ENCODE peak calls at places on chromosome 20, in four cellular contexts. One of them, this sample, is unnamed.

GRCh38 chr20:37411408-37412306 is 65.7 kb downstream of the SRC start:
- DNase-seq in naive thymus-derived CD4-positive, alpha-beta T cell: no peak
- DNase-seq in left ventricle myocardium inferior: no peak
- DNase-seq in cardiac muscle cell: peak; percentile 15
- DNase-seq in this sample: no peak

GRCh38 chr20:9515211-9515580 is 806 bp downstream of the LAMP5 start:
- DNase-seq in naive thymus-derived CD4-positive, alpha-beta T cell: no peak
- DNase-seq in left ventricle myocardium inferior: no peak
- DNase-seq in cardiac muscle cell: no peak
- DNase-seq in this sample: no peak

GRCh38 chr20:6611911-6612614 is 155.4 kb upstream of the BMP2 start:
- DNase-seq in naive thymus-derived CD4-positive, alpha-beta T cell: no peak
- DNase-seq in left ventricle myocardium inferior: no peak
- DNase-seq in cardiac muscle cell: no peak
- DNase-seq in this sample: no peak

GRCh38 chr20:54132612-54133433 is 41.0 kb downstream of the CYP24A1 start:
- DNase-seq in naive thymus-derived CD4-positive, alpha-beta T cell: no peak
- DNase-seq in left ventricle myocardium inferior: no peak
- DNase-seq in cardiac muscle cell: peak; percentile 98
- DNase-seq in this sample: no peak

GRCh38 chr20:57270204-57270937 is 3.9 kb upstream of the BMP7 start:
- DNase-seq in naive thymus-derived CD4-positive, alpha-beta T cell: no peak
- DNase-seq in left ventricle myocardium inferior: no peak
- DNase-seq in cardiac muscle cell: no peak
- DNase-seq in this sample: no peak

GRCh38 chr20:36214684-36215256 is 21.5 kb upstream of the AAR2 start:
- DNase-seq in naive thymus-derived CD4-positive, alpha-beta T cell: no peak
- DNase-seq in left ventricle myocardium inferior: no peak
- DNase-seq in cardiac muscle cell: peak; percentile 49
- DNase-seq in this sample: peak; percentile 57

GRCh38 chr20:2657241-2657640 is 4.8 kb downstream of the NOP56 start:
- DNase-seq in naive thymus-derived CD4-positive, alpha-beta T cell: no peak
- DNase-seq in left ventricle myocardium inferior: no peak
- DNase-seq in cardiac muscle cell: no peak
- DNase-seq in this sample: no peak

GRCh38 chr20:43755390-43755789 is 28.6 kb upstream of the GTSF1L start:
- DNase-seq in naive thymus-derived CD4-positive, alpha-beta T cell: no peak
- DNase-seq in left ventricle myocardium inferior: no peak
- DNase-seq in cardiac muscle cell: peak; percentile 67
- DNase-seq in this sample: no peak

GRCh38 chr20:2873010-2873746 is at the start of gene PTPRA:
- DNase-seq in naive thymus-derived CD4-positive, alpha-beta T cell: peak; percentile 88
- DNase-seq in left ventricle myocardium inferior: peak; percentile 93
- DNase-seq in cardiac muscle cell: peak; percentile 93
- DNase-seq in this sample: peak; percentile 95

GRCh38 chr20:1702288-1702687 is 44.7 kb upstream of the SIRPG start:
- DNase-seq in naive thymus-derived CD4-positive, alpha-beta T cell: no peak
- DNase-seq in left ventricle myocardium inferior: no peak
- DNase-seq in cardiac muscle cell: peak; percentile 2
- DNase-seq in this sample: no peak

GRCh38 chr20:45470939-45471338 is 1.4 kb downstream of the WFDC2 start:
- DNase-seq in naive thymus-derived CD4-positive, alpha-beta T cell: no peak
- DNase-seq in left ventricle myocardium inferior: no peak
- DNase-seq in cardiac muscle cell: peak; percentile 23
- DNase-seq in this sample: no peak

GRCh38 chr20:16846011-16846410 is 97.9 kb downstream of the OTOR start:
- DNase-seq in naive thymus-derived CD4-positive, alpha-beta T cell: no peak
- DNase-seq in left ventricle myocardium inferior: no peak
- DNase-seq in cardiac muscle cell: no peak
- DNase-seq in this sample: no peak

GRCh38 chr20:37576911-37577310 is 49.2 kb upstream of the BLCAP start:
- DNase-seq in naive thymus-derived CD4-positive, alpha-beta T cell: no peak
- DNase-seq in left ventricle myocardium inferior: no peak
- DNase-seq in cardiac muscle cell: no peak
- DNase-seq in this sample: no peak

GRCh38 chr20:31593221-31594001 is 11.7 kb upstream of the ID1 start:
- DNase-seq in naive thymus-derived CD4-positive, alpha-beta T cell: no peak
- DNase-seq in left ventricle myocardium inferior: no peak
- DNase-seq in cardiac muscle cell: peak; percentile 72
- DNase-seq in this sample: no peak

GRCh38 chr20:60009826-60010616 is 51.8 kb downstream of the CDH26 start:
- DNase-seq in naive thymus-derived CD4-positive, alpha-beta T cell: no peak
- DNase-seq in left ventricle myocardium inferior: no peak
- DNase-seq in cardiac muscle cell: no peak
- DNase-seq in this sample: no peak

GRCh38 chr20:24977336-24977735 is 15.2 kb downstream of the APMAP start:
- DNase-seq in naive thymus-derived CD4-positive, alpha-beta T cell: no peak
- DNase-seq in left ventricle myocardium inferior: no peak
- DNase-seq in cardiac muscle cell: no peak
- DNase-seq in this sample: no peak

GRCh38 chr20:43590036-43590391 is 723 bp upstream of the IFT52 start:
- DNase-seq in naive thymus-derived CD4-positive, alpha-beta T cell: no peak
- DNase-seq in left ventricle myocardium inferior: no peak
- DNase-seq in cardiac muscle cell: no peak
- DNase-seq in this sample: peak; percentile 39

GRCh38 chr20:39390186-39390585 is 428.0 kb downstream of the DHX35 start:
- DNase-seq in naive thymus-derived CD4-positive, alpha-beta T cell: no peak
- DNase-seq in left ventricle myocardium inferior: no peak
- DNase-seq in cardiac muscle cell: no peak
- DNase-seq in this sample: no peak

GRCh38 chr20:667351-668034 is 8.1 kb downstream of the SCRT2 start:
- DNase-seq in naive thymus-derived CD4-positive, alpha-beta T cell: no peak
- DNase-seq in left ventricle myocardium inferior: peak; percentile 64
- DNase-seq in cardiac muscle cell: peak; percentile 46
- DNase-seq in this sample: peak; percentile 55

GRCh38 chr20:21232546-21233280 is 70.4 kb upstream of the XRN2 start:
- DNase-seq in naive thymus-derived CD4-positive, alpha-beta T cell: no peak
- DNase-seq in left ventricle myocardium inferior: no peak
- DNase-seq in cardiac muscle cell: no peak
- DNase-seq in this sample: no peak

GRCh38 chr20:58891686-58892125 is 39.2 kb downstream of the GNAS start:
- DNase-seq in naive thymus-derived CD4-positive, alpha-beta T cell: peak; percentile 37
- DNase-seq in left ventricle myocardium inferior: peak; percentile 29
- DNase-seq in cardiac muscle cell: no peak
- DNase-seq in this sample: peak; percentile 68

GRCh38 chr20:36319356-36320260 is 13.5 kb downstream of the DLGAP4 start:
- DNase-seq in naive thymus-derived CD4-positive, alpha-beta T cell: no peak
- DNase-seq in left ventricle myocardium inferior: no peak
- DNase-seq in cardiac muscle cell: no peak
- DNase-seq in this sample: no peak

GRCh38 chr20:49614338-49615050 is 46.6 kb upstream of the PTGIS start:
- DNase-seq in naive thymus-derived CD4-positive, alpha-beta T cell: no peak
- DNase-seq in left ventricle myocardium inferior: no peak
- DNase-seq in cardiac muscle cell: no peak
- DNase-seq in this sample: no peak

GRCh38 chr20:10487354-10488115 is 52.4 kb downstream of the SLX4IP start:
- DNase-seq in naive thymus-derived CD4-positive, alpha-beta T cell: no peak
- DNase-seq in left ventricle myocardium inferior: no peak
- DNase-seq in cardiac muscle cell: no peak
- DNase-seq in this sample: no peak

GRCh38 chr20:47127986-47128385 is 228.5 kb downstream of the ZMYND8 start:
- DNase-seq in naive thymus-derived CD4-positive, alpha-beta T cell: no peak
- DNase-seq in left ventricle myocardium inferior: no peak
- DNase-seq in cardiac muscle cell: no peak
- DNase-seq in this sample: no peak

GRCh38 chr20:31670371-31671228 is 32.9 kb downstream of the COX4I2 start:
- DNase-seq in naive thymus-derived CD4-positive, alpha-beta T cell: no peak
- DNase-seq in left ventricle myocardium inferior: peak; percentile 78
- DNase-seq in cardiac muscle cell: no peak
- DNase-seq in this sample: no peak

GRCh38 chr20:38607351-38607750 is 5.7 kb downstream of the ARHGAP40 start:
- DNase-seq in naive thymus-derived CD4-positive, alpha-beta T cell: no peak
- DNase-seq in left ventricle myocardium inferior: no peak
- DNase-seq in cardiac muscle cell: no peak
- DNase-seq in this sample: no peak

GRCh38 chr20:58930496-58930895 is 50.6 kb upstream of the NELFCD start:
- DNase-seq in naive thymus-derived CD4-positive, alpha-beta T cell: no peak
- DNase-seq in left ventricle myocardium inferior: no peak
- DNase-seq in cardiac muscle cell: no peak
- DNase-seq in this sample: no peak

DNA sequence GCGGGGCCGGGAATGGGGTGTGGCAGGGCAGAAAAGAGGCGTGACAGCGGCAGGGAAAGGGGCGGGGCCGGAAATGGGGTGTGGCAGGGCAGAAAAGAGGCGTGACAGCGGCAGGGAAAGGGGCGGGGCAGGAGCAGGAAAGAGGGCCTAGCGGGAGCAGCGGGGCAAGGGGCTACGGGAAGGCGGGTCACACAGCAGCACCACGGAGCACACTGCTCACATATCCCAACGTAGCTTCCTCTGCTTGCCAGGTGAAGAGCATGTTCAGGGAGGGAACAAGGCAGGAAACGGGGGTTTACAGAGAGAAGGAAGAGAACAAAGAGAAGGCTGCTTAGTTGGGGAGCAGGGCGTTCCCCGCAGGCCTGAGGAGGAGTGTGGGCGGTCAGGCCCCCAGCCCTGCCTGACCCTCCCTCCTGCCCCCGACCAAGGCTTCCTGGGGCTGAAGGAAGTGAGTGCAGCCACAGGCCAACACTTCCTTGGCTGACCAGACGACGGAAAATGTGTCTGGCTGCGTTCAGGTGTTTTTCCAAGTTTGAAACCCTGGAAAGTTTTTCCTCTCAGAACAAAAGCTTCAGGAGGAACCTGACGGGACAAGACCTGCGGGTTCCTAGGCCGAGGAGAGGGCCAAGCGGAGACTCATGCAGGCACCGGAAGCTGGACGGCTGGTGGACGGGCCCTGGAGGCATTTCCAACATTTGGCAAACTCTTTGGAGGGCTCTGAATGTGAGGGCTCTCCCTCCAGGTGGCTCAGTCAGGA is 13.8 kb downstream of the UCKL1 start:
- DNase-seq in naive thymus-derived CD4-positive, alpha-beta T cell: peak; percentile 35
- DNase-seq in left ventricle myocardium inferior: peak; percentile 43
- DNase-seq in cardiac muscle cell: peak; percentile 12
- DNase-seq in this sample: peak; percentile 82
- H3K27ac ChIP-seq in naive thymus-derived CD4-positive, alpha-beta T cell: peak overlapping the region; percentile 66
- H3K27ac ChIP-seq in left ventricle myocardium inferior: peak overlapping the region; percentile 84
- H3K27ac ChIP-seq in cardiac muscle cell: peak overlapping the region; percentile 69
- H3K27ac ChIP-seq in this sample: peak overlapping the region; percentile 20

GRCh38 chr20:63493563-63494020 is 5.3 kb downstream of the EEF1A2 start:
- DNase-seq in naive thymus-derived CD4-positive, alpha-beta T cell: no peak
- DNase-seq in left ventricle myocardium inferior: no peak
- DNase-seq in cardiac muscle cell: no peak
- DNase-seq in this sample: no peak
- H3K36me3 ChIP-seq in naive thymus-derived CD4-positive, alpha-beta T cell: no peaks in the 10 kb centered on the region
- H3K36me3 ChIP-seq in left ventricle myocardium inferior: peaks cover 56% of the 10 kb centered on the region
- H3K36me3 ChIP-seq in cardiac muscle cell: peaks cover 62% of the 10 kb centered on the region
- H3K36me3 ChIP-seq in this sample: no peaks in the 10 kb centered on the region

GRCh38 chr20:32761831-32762753 is at the start of gene DNMT3B:
- DNase-seq in naive thymus-derived CD4-positive, alpha-beta T cell: peak; percentile 62
- DNase-seq in left ventricle myocardium inferior: peak; percentile 83
- DNase-seq in cardiac muscle cell: peak; percentile 81
- DNase-seq in this sample: peak; percentile 91

GRCh38 chr20:32763202-32763999 is 1.2 kb downstream of the DNMT3B start:
- DNase-seq in naive thymus-derived CD4-positive, alpha-beta T cell: peak; percentile 6
- DNase-seq in left ventricle myocardium inferior: no peak
- DNase-seq in cardiac muscle cell: no peak
- DNase-seq in this sample: peak; percentile 36

GRCh38 chr20:32764000-32764960 is 2.1 kb downstream of the DNMT3B start:
- DNase-seq in naive thymus-derived CD4-positive, alpha-beta T cell: no peak
- DNase-seq in left ventricle myocardium inferior: no peak
- DNase-seq in cardiac muscle cell: no peak
- DNase-seq in this sample: no peak

GRCh38 chr20:32762754-32763201 is 593 bp downstream of the DNMT3B start:
- DNase-seq in naive thymus-derived CD4-positive, alpha-beta T cell: peak; percentile 38
- DNase-seq in left ventricle myocardium inferior: no peak
- DNase-seq in cardiac muscle cell: no peak
- DNase-seq in this sample: peak; percentile 44

GRCh38 chr20:32761417-32761830 is 761 bp upstream of the DNMT3B start:
- DNase-seq in naive thymus-derived CD4-positive, alpha-beta T cell: no peak
- DNase-seq in left ventricle myocardium inferior: no peak
- DNase-seq in cardiac muscle cell: no peak
- DNase-seq in this sample: no peak
- H3K4me3 ChIP-seq in naive thymus-derived CD4-positive, alpha-beta T cell: peak overlapping the region; percentile 59
- H3K4me3 ChIP-seq in left ventricle myocardium inferior: peak overlapping the region; percentile 77
- H3K4me3 ChIP-seq in cardiac muscle cell: no peak overlapping the region
- H3K4me3 ChIP-seq in this sample: peak overlapping the region; percentile 81

DNA sequence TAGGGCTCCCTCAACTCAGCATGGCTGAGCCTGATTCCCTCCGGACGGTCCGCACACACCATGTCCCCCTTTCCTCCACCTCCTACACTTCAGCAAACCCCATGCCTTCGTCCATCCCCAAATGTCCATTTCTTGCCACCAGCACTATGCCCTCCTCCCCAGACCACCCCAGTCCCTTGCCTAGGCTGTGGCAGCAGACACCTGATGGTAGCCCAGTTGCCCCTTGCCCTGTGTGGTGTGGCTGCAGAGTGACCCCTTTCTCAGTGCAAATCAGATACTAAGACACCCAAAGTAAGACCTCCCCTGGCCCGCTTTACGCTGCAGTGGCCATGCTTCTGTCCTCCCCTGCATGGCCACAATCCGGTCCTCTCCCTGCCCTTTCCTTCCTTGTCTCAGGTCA is 34.1 kb upstream of the CD93 start:
- DNase-seq in naive thymus-derived CD4-positive, alpha-beta T cell: no peak
- DNase-seq in left ventricle myocardium inferior: no peak
- DNase-seq in cardiac muscle cell: no peak
- DNase-seq in this sample: no peak
- H3K27ac ChIP-seq in naive thymus-derived CD4-positive, alpha-beta T cell: no peak overlapping the region
- H3K27ac ChIP-seq in left ventricle myocardium inferior: peak overlapping the region; percentile 86
- H3K27ac ChIP-seq in cardiac muscle cell: no peak overlapping the region
- H3K27ac ChIP-seq in this sample: no peak overlapping the region

This sample was measured in OCI-LY7.